ENCODE peak calls at places on chromosomes 13 and 19, in eight cellular contexts. One of them, this sample, is unnamed.

GRCh38 chr13:24263652-24264051 is 45.7 kb upstream of the C1QTNF9 start:
- DNase-seq in anterior cingulate cortex: no peak
- DNase-seq in AG04450: peak; percentile 32
- DNase-seq in naive thymus-derived CD4-positive, alpha-beta T cell: no peak
- DNase-seq in Caco-2: no peak
- DNase-seq in HTR-8/SVneo: no peak
- DNase-seq in ovary: no peak
- DNase-seq in naive thymus-derived CD8-positive, alpha-beta T cell: no peak
- DNase-seq in this sample: no peak

GRCh38 chr19:28012361-28012760 is 1200.6 kb downstream of the UQCRFS1 start:
- DNase-seq in naive thymus-derived CD8-positive, alpha-beta T cell: no peak
- DNase-seq in HTR-8/SVneo: no peak
- DNase-seq in AG04450: no peak
- DNase-seq in Caco-2: no peak
- DNase-seq in anterior cingulate cortex: no peak
- DNase-seq in ovary: no peak
- DNase-seq in naive thymus-derived CD4-positive, alpha-beta T cell: no peak
- DNase-seq in this sample: no peak

GRCh38 chr19:48950830-48951519 is 3.7 kb upstream of the BAX start:
- DNase-seq in AG04450: no peak
- DNase-seq in anterior cingulate cortex: no peak
- DNase-seq in Caco-2: no peak
- DNase-seq in naive thymus-derived CD4-positive, alpha-beta T cell: no peak
- DNase-seq in naive thymus-derived CD8-positive, alpha-beta T cell: no peak
- DNase-seq in HTR-8/SVneo: no peak
- DNase-seq in ovary: no peak
- DNase-seq in this sample: no peak

GRCh38 chr13:98478134-98479129 is 98.5 kb downstream of the STK24 start:
- DNase-seq in naive thymus-derived CD4-positive, alpha-beta T cell: peak; percentile 34
- DNase-seq in naive thymus-derived CD8-positive, alpha-beta T cell: no peak
- DNase-seq in Caco-2: no peak
- DNase-seq in HTR-8/SVneo: peak; percentile 9
- DNase-seq in AG04450: no peak
- DNase-seq in anterior cingulate cortex: no peak
- DNase-seq in ovary: no peak
- DNase-seq in this sample: no peak

GRCh38 chr13:80604094-80604493 is 263.2 kb upstream of the SPRY2 start:
- DNase-seq in naive thymus-derived CD8-positive, alpha-beta T cell: no peak
- DNase-seq in naive thymus-derived CD4-positive, alpha-beta T cell: no peak
- DNase-seq in HTR-8/SVneo: no peak
- DNase-seq in AG04450: no peak
- DNase-seq in ovary: no peak
- DNase-seq in anterior cingulate cortex: no peak
- DNase-seq in Caco-2: no peak
- DNase-seq in this sample: no peak

GRCh38 chr13:105735269-105735668 is 800.2 kb downstream of the EFNB2 start:
- DNase-seq in ovary: no peak
- DNase-seq in naive thymus-derived CD8-positive, alpha-beta T cell: no peak
- DNase-seq in AG04450: no peak
- DNase-seq in naive thymus-derived CD4-positive, alpha-beta T cell: no peak
- DNase-seq in HTR-8/SVneo: no peak
- DNase-seq in Caco-2: no peak
- DNase-seq in anterior cingulate cortex: no peak
- DNase-seq in this sample: no peak

GRCh38 chr13:94596575-94596971 is 621 bp upstream of the TGDS start:
- DNase-seq in Caco-2: no peak
- DNase-seq in naive thymus-derived CD4-positive, alpha-beta T cell: no peak
- DNase-seq in anterior cingulate cortex: no peak
- DNase-seq in naive thymus-derived CD8-positive, alpha-beta T cell: no peak
- DNase-seq in HTR-8/SVneo: no peak
- DNase-seq in ovary: peak; percentile 57
- DNase-seq in AG04450: no peak
- DNase-seq in this sample: no peak

GRCh38 chr13:20198781-20199180 is 6.0 kb upstream of the GJB2 start:
- DNase-seq in ovary: no peak
- DNase-seq in Caco-2: no peak
- DNase-seq in anterior cingulate cortex: no peak
- DNase-seq in HTR-8/SVneo: no peak
- DNase-seq in naive thymus-derived CD4-positive, alpha-beta T cell: no peak
- DNase-seq in naive thymus-derived CD8-positive, alpha-beta T cell: no peak
- DNase-seq in AG04450: no peak
- DNase-seq in this sample: no peak

GRCh38 chr19:2084993-2085720 is 11.0 kb downstream of the MOB3A start:
- DNase-seq in naive thymus-derived CD4-positive, alpha-beta T cell: peak; percentile 94
- DNase-seq in HTR-8/SVneo: no peak
- DNase-seq in AG04450: no peak
- DNase-seq in Caco-2: no peak
- DNase-seq in naive thymus-derived CD8-positive, alpha-beta T cell: peak; percentile 92
- DNase-seq in ovary: no peak
- DNase-seq in anterior cingulate cortex: no peak
- DNase-seq in this sample: no peak

GRCh38 chr19:10112037-10112751 is 701 bp downstream of the P2RY11 start:
- DNase-seq in naive thymus-derived CD4-positive, alpha-beta T cell: peak; percentile 67
- DNase-seq in AG04450: no peak
- DNase-seq in anterior cingulate cortex: no peak
- DNase-seq in HTR-8/SVneo: no peak
- DNase-seq in naive thymus-derived CD8-positive, alpha-beta T cell: no peak
- DNase-seq in Caco-2: no peak
- DNase-seq in ovary: no peak
- DNase-seq in this sample: no peak

GRCh38 chr19:10760268-10760944 is 42.5 kb downstream of the DNM2 start:
- DNase-seq in naive thymus-derived CD8-positive, alpha-beta T cell: no peak
- DNase-seq in ovary: no peak
- DNase-seq in AG04450: no peak
- DNase-seq in naive thymus-derived CD4-positive, alpha-beta T cell: no peak
- DNase-seq in Caco-2: no peak
- DNase-seq in HTR-8/SVneo: no peak
- DNase-seq in anterior cingulate cortex: no peak
- DNase-seq in this sample: no peak

GRCh38 chr13:48155850-48156249 is 60.9 kb upstream of the MED4 start:
- DNase-seq in naive thymus-derived CD4-positive, alpha-beta T cell: no peak
- DNase-seq in anterior cingulate cortex: no peak
- DNase-seq in AG04450: no peak
- DNase-seq in Caco-2: no peak
- DNase-seq in naive thymus-derived CD8-positive, alpha-beta T cell: peak; percentile 23
- DNase-seq in HTR-8/SVneo: peak; percentile 25
- DNase-seq in ovary: no peak
- DNase-seq in this sample: no peak

GRCh38 chr13:47661076-47661475 is 340.0 kb downstream of the SUCLA2 start:
- DNase-seq in naive thymus-derived CD8-positive, alpha-beta T cell: no peak
- DNase-seq in AG04450: peak; percentile 23
- DNase-seq in HTR-8/SVneo: no peak
- DNase-seq in ovary: no peak
- DNase-seq in anterior cingulate cortex: no peak
- DNase-seq in Caco-2: no peak
- DNase-seq in naive thymus-derived CD4-positive, alpha-beta T cell: no peak
- DNase-seq in this sample: no peak

GRCh38 chr13:113491418-113491883 is 940 bp upstream of the DCUN1D2 start:
- DNase-seq in naive thymus-derived CD8-positive, alpha-beta T cell: no peak
- DNase-seq in Caco-2: no peak
- DNase-seq in AG04450: no peak
- DNase-seq in ovary: peak; percentile 61
- DNase-seq in naive thymus-derived CD4-positive, alpha-beta T cell: no peak
- DNase-seq in anterior cingulate cortex: no peak
- DNase-seq in HTR-8/SVneo: no peak
- DNase-seq in this sample: no peak

GRCh38 chr13:75153834-75154233 is 328.1 kb downstream of the TBC1D4 start:
- DNase-seq in HTR-8/SVneo: no peak
- DNase-seq in ovary: no peak
- DNase-seq in Caco-2: no peak
- DNase-seq in AG04450: no peak
- DNase-seq in naive thymus-derived CD8-positive, alpha-beta T cell: no peak
- DNase-seq in naive thymus-derived CD4-positive, alpha-beta T cell: no peak
- DNase-seq in anterior cingulate cortex: no peak
- DNase-seq in this sample: no peak

GRCh38 chr13:25069911-25070310 is 26.0 kb upstream of the PABPC3 start:
- DNase-seq in HTR-8/SVneo: no peak
- DNase-seq in AG04450: no peak
- DNase-seq in Caco-2: no peak
- DNase-seq in anterior cingulate cortex: no peak
- DNase-seq in ovary: no peak
- DNase-seq in naive thymus-derived CD4-positive, alpha-beta T cell: no peak
- DNase-seq in naive thymus-derived CD8-positive, alpha-beta T cell: no peak
- DNase-seq in this sample: no peak

GRCh38 chr13:30072818-30073186 is 222.4 kb upstream of the UBL3 start:
- DNase-seq in naive thymus-derived CD4-positive, alpha-beta T cell: no peak
- DNase-seq in anterior cingulate cortex: no peak
- DNase-seq in HTR-8/SVneo: no peak
- DNase-seq in AG04450: no peak
- DNase-seq in Caco-2: no peak
- DNase-seq in ovary: no peak
- DNase-seq in naive thymus-derived CD8-positive, alpha-beta T cell: no peak
- DNase-seq in this sample: no peak

GRCh38 chr19:17052439-17052838 is 22.8 kb downstream of the HAUS8 start:
- DNase-seq in anterior cingulate cortex: no peak
- DNase-seq in AG04450: no peak
- DNase-seq in Caco-2: no peak
- DNase-seq in naive thymus-derived CD4-positive, alpha-beta T cell: no peak
- DNase-seq in HTR-8/SVneo: peak; percentile 35
- DNase-seq in naive thymus-derived CD8-positive, alpha-beta T cell: peak; percentile 45
- DNase-seq in ovary: peak; percentile 32
- DNase-seq in this sample: no peak

GRCh38 chr19:46016426-46017094 is 6.3 kb downstream of the PGLYRP1 start:
- DNase-seq in ovary: peak; percentile 84
- DNase-seq in HTR-8/SVneo: peak; percentile 85
- DNase-seq in naive thymus-derived CD8-positive, alpha-beta T cell: peak; percentile 78
- DNase-seq in naive thymus-derived CD4-positive, alpha-beta T cell: peak; percentile 84
- DNase-seq in anterior cingulate cortex: peak; percentile 49
- DNase-seq in Caco-2: peak; percentile 78
- DNase-seq in AG04450: peak; percentile 20
- DNase-seq in this sample: peak; percentile 77

GRCh38 chr19:54684537-54684936 is 21.8 kb downstream of the LILRB4 start:
- DNase-seq in HTR-8/SVneo: peak; percentile 26
- DNase-seq in ovary: no peak
- DNase-seq in Caco-2: no peak
- DNase-seq in naive thymus-derived CD4-positive, alpha-beta T cell: no peak
- DNase-seq in naive thymus-derived CD8-positive, alpha-beta T cell: no peak
- DNase-seq in AG04450: no peak
- DNase-seq in anterior cingulate cortex: no peak
- DNase-seq in this sample: no peak